ENCODE peak calls at places on chromosomes 11 and 22, in five cellular contexts. F is fibroblast of pulmonary artery, L is cardiac muscle cell, A is astrocyte of the spinal cord, G is colonic mucosa. R is an unnamed sample.

GRCh38 chr11:2787816-2788750 is 88.3 kb upstream of the KCNQ1OT1 start:
- DNase-seq in F (no peak), L (no peak), A (no peak), G (peak; percentile 18), R (no peak)

GRCh38 chr11:94030059-94030458 is 8.9 kb downstream of the HEPHL1 start:
- DNase-seq in F (no peak), L (no peak), A (no peak), G (no peak), R (no peak)

GRCh38 chr11:17171342-17171741 is 36.4 kb downstream of the PIK3C2A start:
- DNase-seq in F (peak; percentile 78), L (peak; percentile 72), A (peak; percentile 22), G (no peak), R (no peak)

GRCh38 chr22:20155330-20156041 is 4.6 kb upstream of the CCDC188 start:
- DNase-seq in F (peak; percentile 12), L (peak; percentile 24), A (peak; percentile 59), G (peak; percentile 28), R (peak; percentile 23)

GRCh38 chr11:102026217-102026616 is 21.0 kb upstream of the CFAP300 start:
- DNase-seq in F (no peak), L (no peak), A (no peak), G (no peak), R (no peak)

GRCh38 chr11:22976146-22976545 is 115.9 kb upstream of the CCDC179 start:
- DNase-seq in F (peak; percentile 73), L (peak; percentile 69), A (peak; percentile 38), G (no peak), R (peak; percentile 41)

GRCh38 chr11:70675697-70676374 is 277.5 kb downstream of the CTTN start:
- DNase-seq in F (no peak), L (no peak), A (no peak), G (peak; percentile 85), R (no peak)

GRCh38 chr11:88421530-88421929 is 84.0 kb upstream of the CTSC start:
- DNase-seq in F (peak; percentile 71), L (peak; percentile 66), A (no peak), G (peak; percentile 24), R (no peak)

GRCh38 chr11:77503006-77503405 is 29.1 kb upstream of the PAK1 start:
- DNase-seq in F (peak; percentile 16), L (peak; percentile 41), A (no peak), G (no peak), R (peak; percentile 42)

GRCh38 chr11:17494019-17494418 is 17.4 kb upstream of the ABCC8 start:
- DNase-seq in F (no peak), L (no peak), A (no peak), G (no peak), R (no peak)

GRCh38 chr11:47864910-47865309 is 16.8 kb upstream of the NUP160 start:
- DNase-seq in F (no peak), L (no peak), A (no peak), G (no peak), R (no peak)

GRCh38 chr22:47175761-47176359 is 413.4 kb downstream of the TBC1D22A start:
- DNase-seq in F (no peak), L (no peak), A (no peak), G (no peak), R (no peak)

GRCh38 chr11:111680486-111681175 is 78.4 kb downstream of the SIK2 start:
- DNase-seq in F (no peak), L (no peak), A (no peak), G (no peak), R (no peak)

GRCh38 chr11:110095554-110095953 is 2.4 kb downstream of the ZC3H12C start:
- DNase-seq in F (no peak), L (peak; percentile 56), A (no peak), G (no peak), R (peak; percentile 75)

GRCh38 chr11:88594274-88594950 is 256.9 kb upstream of the CTSC start:
- DNase-seq in F (no peak), L (no peak), A (no peak), G (no peak), R (no peak)

GRCh38 chr22:46234851-46235437 is 15.1 kb downstream of the CDPF1 start:
- DNase-seq in F (no peak), L (no peak), A (no peak), G (no peak), R (no peak)

GRCh38 chr11:126483796-126484195 is 128.3 kb downstream of the ST3GAL4 start:
- DNase-seq in F (no peak), L (no peak), A (no peak), G (no peak), R (no peak)

GRCh38 chr11:64180871-64181270 is 5.1 kb upstream of the STIP1 start:
- DNase-seq in F (no peak), L (no peak), A (no peak), G (no peak), R (no peak)

DNA sequence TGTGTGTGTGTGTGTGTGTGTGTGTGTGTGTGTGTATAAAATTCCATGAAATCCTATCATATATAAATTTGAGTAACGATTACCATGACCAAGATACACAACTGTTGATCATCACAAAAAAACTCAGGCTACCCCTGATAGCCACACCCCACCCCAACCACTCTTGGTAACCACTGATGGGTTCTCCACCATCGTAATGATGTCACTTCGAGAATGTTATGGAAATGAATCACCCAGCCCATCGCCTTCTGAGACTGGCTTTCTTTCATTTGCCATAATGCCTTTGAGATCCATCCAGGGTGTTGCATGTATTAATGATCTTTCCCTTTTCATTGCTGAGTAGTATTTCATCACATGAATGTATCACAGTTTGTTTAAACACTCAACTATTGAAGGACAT is 496.0 kb downstream of the MIAT start:
- DNase-seq in F (no peak), L (no peak), A (no peak), G (no peak), R (no peak)
- H3K4me3 ChIP-seq in F (no peak overlapping the region), L (no peak overlapping the region), A (no peak overlapping the region), G (no peak overlapping the region), R (no peak overlapping the region)

DNA sequence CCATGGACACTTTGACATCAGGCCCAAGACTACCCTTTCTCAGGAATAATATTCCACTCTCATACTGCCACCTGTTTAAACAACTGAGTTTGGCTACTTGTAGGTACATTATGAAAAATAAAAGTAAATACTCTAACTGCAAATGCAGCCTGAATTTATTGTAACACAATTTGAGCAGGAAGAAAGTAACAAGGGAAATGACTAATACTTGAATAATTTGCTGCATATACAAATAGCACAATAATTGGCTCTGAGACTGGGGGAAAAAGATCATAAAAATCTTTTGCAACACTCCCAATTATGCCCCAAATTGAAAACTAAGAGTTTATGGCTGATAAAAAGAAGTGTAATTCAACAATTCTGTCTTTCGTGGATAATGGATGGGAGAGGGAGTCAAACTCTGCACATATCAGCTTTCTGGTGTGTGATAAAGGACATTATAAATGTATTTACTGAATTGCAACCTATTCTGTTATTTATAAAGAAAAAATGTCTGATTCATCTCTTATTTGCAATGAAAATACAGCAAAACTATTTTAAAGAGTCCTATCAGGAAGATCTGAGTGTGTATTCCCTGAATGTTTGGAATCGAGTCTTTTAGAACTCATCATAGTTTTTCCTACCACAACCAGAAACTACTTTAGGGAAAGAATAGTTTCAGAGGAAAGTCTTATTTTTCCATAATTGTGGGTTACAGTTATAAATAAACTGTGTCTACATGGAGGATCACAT is 359.0 kb downstream of the JRKL start:
- DNase-seq in F (peak; percentile 47), L (peak; percentile 51), A (peak; percentile 53), G (no peak), R (no peak)
- H3K4me3 ChIP-seq in F (no peak overlapping the region), L (no peak overlapping the region), A (no peak overlapping the region), G (no peak overlapping the region), R (peak overlapping the region; percentile 5)

DNA sequence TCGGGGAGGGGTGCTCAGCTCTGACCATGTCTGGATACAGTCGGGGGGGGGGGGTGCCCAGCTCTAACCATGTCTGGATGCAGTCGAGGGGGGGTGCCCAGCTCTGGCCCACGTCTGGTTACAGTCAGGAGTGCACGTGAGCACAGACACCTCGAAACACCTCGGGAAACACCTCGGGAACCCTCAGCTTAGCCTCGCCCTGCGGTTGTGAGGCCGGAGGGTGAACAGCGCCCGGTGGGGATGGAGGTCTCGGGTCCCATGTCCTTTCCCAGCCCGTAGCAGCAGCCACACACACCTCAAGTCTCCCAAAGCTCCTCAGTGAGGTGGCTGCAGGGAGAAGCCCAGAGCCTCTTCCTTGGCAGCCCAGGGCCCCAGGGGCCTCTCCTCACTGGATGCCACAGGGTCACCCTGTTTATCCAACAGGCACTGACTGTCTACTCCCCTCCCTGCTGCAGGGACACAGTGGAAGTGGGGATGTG is 2.1 kb downstream of the SIGIRR start:
- DNase-seq in F (no peak), L (no peak), A (no peak), G (no peak), R (no peak)
- H3K4me3 ChIP-seq in F (no peak overlapping the region), L (no peak overlapping the region), A (no peak overlapping the region), G (no peak overlapping the region), R (no peak overlapping the region)

DNA sequence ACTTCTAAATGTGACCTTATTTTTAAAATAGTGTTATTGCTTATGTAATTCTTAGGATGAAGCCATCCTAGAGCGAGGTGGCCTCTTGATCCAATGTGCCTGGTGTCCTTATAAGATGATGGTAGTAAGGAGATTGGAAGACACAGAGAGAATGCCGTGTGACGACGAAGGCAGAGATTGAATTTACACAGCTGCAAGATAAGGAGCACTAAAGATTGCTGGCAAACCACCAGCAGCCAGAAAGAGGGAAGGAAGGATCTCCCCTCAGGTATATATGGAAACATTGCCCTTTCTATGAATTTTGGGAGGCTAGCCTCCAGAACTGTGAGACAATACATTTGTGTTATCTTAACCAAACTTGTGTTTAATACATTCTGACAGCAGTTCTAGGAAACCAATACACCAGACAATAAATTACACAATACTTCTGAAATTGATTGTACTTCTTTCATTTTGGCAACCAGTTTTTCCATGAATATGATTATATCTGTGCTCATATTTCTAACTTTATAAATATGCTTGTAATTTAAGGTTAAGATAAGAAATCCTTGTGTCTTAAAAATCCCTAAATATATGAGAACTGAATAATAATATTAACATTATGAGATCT is 86.3 kb upstream of the VPREB1 start:
- DNase-seq in F (no peak), L (no peak), A (no peak), G (no peak), R (no peak)
- H3K4me3 ChIP-seq in F (no peak overlapping the region), L (no peak overlapping the region), A (no peak overlapping the region), G (no peak overlapping the region), R (no peak overlapping the region)